ENCODE peak calls at places on chromosomes 7 and 10, in six cellular contexts. E is lower leg skin; Q is HuH-7; L is stimulated activated CD4-positive, alpha-beta T cell treated with anti-CD3 and anti-CD28 coated beads, Interleukin-4, amount 100 ng/mL, for 1 hour; S is HT1080; X is activated T-helper 1 cell treated with Interleukin-2 at 50 U/mL for 16 hours. G is an unnamed sample.

GRCh38 chr7:80644054-80644453 is 5.6 kb downstream of the CD36 start:
- DNase-seq in Q (no peak), S (no peak), X (no peak), E (no peak), L (no peak), G (no peak)

GRCh38 chr7:26367219-26367711 is 75.6 kb downstream of the SNX10 start:
- DNase-seq in S (no peak), X (no peak), Q (no peak), E (no peak), L (no peak), G (no peak)

GRCh38 chr7:6725003-6725402 is 18.3 kb upstream of the ZNF12 start:
- DNase-seq in Q (no peak), S (no peak), E (no peak), X (no peak), L (no peak), G (no peak)

GRCh38 chr7:138746073-138746472 is 44.9 kb upstream of the SVOPL start:
- DNase-seq in S (no peak), Q (no peak), E (no peak), L (no peak), X (no peak), G (no peak)

GRCh38 chr7:77667459-77668090 is 28.7 kb upstream of the RSBN1L start:
- DNase-seq in X (no peak), L (no peak), Q (no peak), S (no peak), E (no peak), G (no peak)

GRCh38 chr10:5746197-5746596 is 61.6 kb downstream of the TASOR2 start:
- DNase-seq in X (no peak), L (no peak), S (no peak), Q (no peak), E (no peak), G (no peak)

GRCh38 chr10:125038637-125039036 is 96.7 kb downstream of the ZRANB1 start:
- DNase-seq in Q (peak), L (no peak), S (no peak), X (no peak), E (no peak), G (no peak)

GRCh38 chr7:69814421-69814962 is 216.2 kb downstream of the AUTS2 start:
- DNase-seq in Q (no peak), X (no peak), L (no peak), E (no peak), S (no peak), G (no peak)

GRCh38 chr10:73625004-73625883 is 16.0 kb downstream of the MYOZ1 start:
- DNase-seq in X (no peak), Q (no peak), S (peak), L (peak), E (no peak), G (no peak)

GRCh38 chr7:1211611-1212010 is 21.1 kb upstream of the UNCX start:
- DNase-seq in S (no peak), X (no peak), Q (no peak), E (no peak), L (no peak), G (no peak)

GRCh38 chr7:84245831-84246230 is 51.2 kb upstream of the SEMA3A start:
- DNase-seq in L (no peak), E (no peak), X (no peak), Q (no peak), S (no peak), G (no peak)

GRCh38 chr10:71211053-71211452 is 1.3 kb upstream of the UNC5B start:
- DNase-seq in E (peak), Q (no peak), L (no peak), S (no peak), X (no peak), G (no peak)

G was measured in NCI-H1930.